ENCODE peak calls at places on chromosomes 1 and 21, in nine cellular contexts. U is NB4, M is epithelial cell of esophagus, H is IMR-90, O is esophagus squamous epithelium, T is neural crest cell, N is AG09319, V is Caco-2, K is H9. S is an unnamed sample.

GRCh38 chr1:41465741-41466140 is 18.7 kb downstream of the EDN2 start:
- DNase-seq in M (peak; percentile 58), T (no peak), U (no peak), H (no peak), O (no peak), N (no peak), K (no peak), V (no peak), S (no peak)

GRCh38 chr1:101101362-101101761 is 75.8 kb upstream of the DPH5 start:
- DNase-seq in N (no peak), T (no peak), V (no peak), K (no peak), M (peak; percentile 51), O (no peak), U (no peak), H (peak; percentile 56), S (no peak)

GRCh38 chr21:34910396-34910795 is 138.7 kb downstream of the RUNX1 start:
- DNase-seq in H (no peak), K (no peak), O (no peak), M (no peak), V (no peak), T (no peak), U (no peak), N (no peak), S (no peak)

GRCh38 chr1:104648269-104648691 is 898.6 kb downstream of the AMY1C start:
- DNase-seq in U (peak; percentile 44), T (peak; percentile 3), M (peak; percentile 27), O (no peak), K (no peak), H (no peak), V (peak; percentile 11), N (no peak), S (no peak)

GRCh38 chr1:225888289-225888897 is 553 bp downstream of the LEFTY1 start:
- DNase-seq in K (no peak), H (no peak), U (no peak), N (no peak), O (no peak), M (no peak), V (no peak), T (no peak), S (peak; percentile 5)

GRCh38 chr1:50704126-50704525 is 255.9 kb downstream of the FAF1 start:
- DNase-seq in U (peak; percentile 44), O (no peak), T (peak; percentile 25), V (peak; percentile 47), N (peak; percentile 8), K (no peak), M (peak; percentile 53), H (peak; percentile 41), S (no peak)

GRCh38 chr1:56709995-56710394 is 64.9 kb downstream of the PRKAA2 start:
- DNase-seq in K (no peak), U (no peak), H (no peak), M (no peak), T (no peak), N (no peak), V (no peak), O (no peak), S (no peak)

GRCh38 chr1:152451254-152451653 is 37.2 kb upstream of the CRNN start:
- DNase-seq in N (no peak), U (no peak), O (no peak), M (peak; percentile 32), K (no peak), H (no peak), V (peak; percentile 24), T (no peak), S (no peak)

GRCh38 chr21:46114963-46115362 is 17.1 kb downstream of the COL6A2 start:
- DNase-seq in T (no peak), H (no peak), V (no peak), U (no peak), K (no peak), N (no peak), O (no peak), M (no peak), S (no peak)

GRCh38 chr1:163174524-163175437 is 27.9 kb downstream of the RGS5 start:
- DNase-seq in T (peak; percentile 63), U (peak; percentile 53), M (peak; percentile 61), H (peak; percentile 65), K (peak; percentile 62), N (no peak), V (peak; percentile 55), O (no peak), S (no peak)

GRCh38 chr1:9371951-9372350 is 79.3 kb downstream of the SPSB1 start:
- DNase-seq in O (no peak), H (no peak), U (no peak), T (no peak), V (no peak), N (no peak), K (no peak), M (no peak), S (no peak)

DNA sequence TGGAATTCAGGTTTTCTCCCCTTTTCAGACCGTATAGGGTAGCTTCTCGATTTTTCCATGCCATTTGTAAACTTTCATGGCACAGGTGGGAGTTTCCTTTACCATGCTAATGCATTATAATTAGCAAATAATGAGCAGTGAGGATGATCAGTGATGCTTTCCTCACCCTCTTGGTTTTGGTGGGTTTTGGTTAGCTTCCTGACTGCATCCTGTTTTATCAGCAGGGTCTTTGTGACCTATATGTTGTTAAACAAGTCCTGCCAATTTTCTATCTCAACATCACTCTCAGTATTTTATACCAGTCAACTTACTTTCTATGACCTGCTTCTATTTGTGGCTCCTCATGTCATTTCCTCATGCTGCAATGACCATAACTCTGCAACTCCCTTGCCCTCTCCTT is 1345.1 kb downstream of the NCAM2 start:
- DNase-seq in O (no peak), H (no peak), M (no peak), V (no peak), T (no peak), U (no peak), K (no peak), N (no peak), S (no peak)
- TF ChIP-seq CTCF in O (no peak), H (no peak), M (no peak), V (no peak), T (no peak), U (no peak), K (no peak), N (no peak), S (no peak)

DNA sequence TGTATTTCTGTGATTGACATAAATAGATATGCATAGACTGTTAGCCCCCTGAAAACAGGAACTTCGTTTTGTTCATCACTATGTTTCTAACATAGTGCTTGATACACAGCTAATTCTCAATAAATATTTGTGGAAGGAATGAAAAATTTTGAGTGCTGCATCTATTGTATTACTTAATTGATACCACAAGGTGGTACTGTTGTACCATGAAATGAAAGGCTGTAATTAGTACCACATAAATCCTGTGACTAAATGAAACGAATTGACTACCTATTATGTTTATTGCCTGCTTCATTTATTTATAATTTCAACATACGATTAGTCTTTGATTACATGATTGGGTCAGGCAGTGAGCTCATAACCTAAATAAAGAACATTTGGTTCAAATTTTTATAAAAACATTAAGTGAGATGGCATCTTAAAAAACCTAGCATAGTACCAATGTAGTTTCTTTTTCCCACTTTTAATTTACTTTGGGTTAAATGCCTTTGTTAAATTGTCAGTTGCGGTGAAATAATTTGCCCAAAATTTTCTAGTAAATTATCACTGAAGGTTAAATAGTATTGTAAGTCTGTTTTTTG is 15.0 kb upstream of the TGFB2 start:
- DNase-seq in U (peak; percentile 45), K (no peak), N (no peak), M (peak; percentile 57), H (peak; percentile 61), O (no peak), T (no peak), V (peak; percentile 9), S (no peak)
- TF ChIP-seq CTCF in U (peak; percentile 15), K (peak; percentile 76), N (peak; percentile 44), M (peak; percentile 23), H (peak; percentile 78), O (peak; percentile 59), T (peak; percentile 89), V (peak; percentile 69), S (peak; percentile 83)

DNA sequence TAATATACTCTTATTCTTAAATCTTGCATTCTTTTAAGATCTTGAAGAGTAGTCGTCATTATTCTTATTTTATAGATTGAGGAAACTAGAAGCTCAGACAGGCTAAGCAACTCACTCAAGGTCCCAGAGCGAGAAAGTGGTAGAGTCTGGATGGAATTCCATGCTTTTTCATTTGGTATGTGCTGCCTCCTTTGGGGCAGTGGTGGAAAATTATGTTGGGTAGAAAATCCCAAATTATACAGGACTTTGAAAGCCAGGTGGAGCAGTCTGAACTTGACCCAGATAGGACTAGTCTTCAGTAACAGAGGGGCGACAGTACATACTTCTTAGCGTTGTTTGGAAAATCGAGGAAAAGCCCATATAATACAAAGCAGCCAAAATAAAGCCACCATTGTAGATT is 205.6 kb downstream of the ATG4C start:
- DNase-seq in U (no peak), H (no peak), K (no peak), O (no peak), T (no peak), M (no peak), V (peak; percentile 2), N (no peak), S (no peak)
- TF ChIP-seq CTCF in U (no peak), H (peak; percentile 31), K (peak; percentile 64), O (no peak), T (peak; percentile 35), M (no peak), V (no peak), N (peak; percentile 4), S (no peak)

GRCh38 chr1:38609166-38609880 is 250.2 kb downstream of the RRAGC start:
- DNase-seq in U (no peak), T (no peak), M (no peak), O (no peak), K (no peak), H (no peak), V (no peak), N (no peak), S (no peak)

GRCh38 chr1:38607526-38607925 is 252.0 kb downstream of the RRAGC start:
- DNase-seq in H (no peak), V (no peak), O (no peak), M (no peak), U (no peak), N (no peak), T (no peak), K (no peak), S (no peak)

GRCh38 chr1:38611661-38612211 is 247.8 kb downstream of the RRAGC start:
- DNase-seq in H (no peak), N (no peak), O (no peak), T (no peak), M (no peak), K (no peak), U (no peak), V (no peak), S (no peak)

GRCh38 chr1:38605091-38605490 is 254.5 kb downstream of the RRAGC start:
- DNase-seq in V (no peak), N (no peak), T (no peak), M (no peak), U (no peak), K (no peak), O (no peak), H (no peak), S (no peak)

DNA sequence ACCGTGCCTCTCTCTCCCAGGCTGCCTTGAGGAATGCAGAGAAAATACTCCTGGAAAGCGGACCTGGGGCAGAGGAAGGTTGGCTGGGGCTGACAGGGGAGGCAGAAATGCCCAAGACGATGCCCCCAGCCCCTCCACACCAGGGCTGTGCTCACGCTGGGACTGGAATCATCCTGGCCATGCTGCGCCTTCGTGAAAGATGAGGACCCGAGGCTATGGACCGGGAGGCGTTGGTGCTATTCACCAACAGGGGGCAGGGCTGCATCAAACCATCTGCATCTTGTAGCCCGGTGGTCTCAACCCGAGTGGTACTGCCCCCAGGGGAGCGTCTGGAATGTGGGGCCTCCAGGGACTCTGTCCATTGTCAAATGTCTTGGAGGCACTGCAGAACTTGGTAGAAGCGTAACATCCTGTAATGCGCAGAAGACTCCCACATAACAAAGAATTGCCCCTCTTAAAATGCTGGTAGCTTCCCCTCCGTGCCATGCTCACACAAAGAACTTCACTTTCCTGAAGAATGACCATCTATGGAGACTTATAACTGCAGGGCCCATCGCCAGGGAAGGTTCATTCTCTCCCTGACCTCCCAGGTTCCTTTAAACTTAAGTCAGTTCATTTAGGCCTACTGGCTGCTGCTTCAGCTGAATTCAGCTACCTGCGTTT is 251.2 kb downstream of the RRAGC start:
- DNase-seq in T (peak; percentile 69), O (no peak), U (peak; percentile 44), K (peak; percentile 81), H (peak; percentile 4), M (no peak), V (no peak), N (no peak), S (no peak)
- TF ChIP-seq CTCF in T (peak; percentile 68), O (no peak), U (peak; percentile 62), K (peak; percentile 95), H (peak; percentile 39), M (peak; percentile 28), V (peak; percentile 21), N (peak; percentile 13), S (peak; percentile 27)